ENCODE peak calls at places on chromosomes 4 and X, in six cellular contexts. V, D, L, H, Q and E are unnamed samples. For H3K27me3, the result is how much of the 10 kb centered on the place peaks cover.

GRCh38 chr4:24686866-24687672 is 102.7 kb upstream of the DHX15 start:
- DNase-seq in D (peak), L (no peak), H (peak), V (peak), Q (no peak), E (no peak)

GRCh38 chrX:123408856-123409737 is 225.0 kb downstream of the GRIA3 start:
- DNase-seq in L (no peak), V (no peak), Q (no peak), H (no peak), D (no peak), E (no peak)

GRCh38 chr4:125891597-125892258 is 577.0 kb downstream of the FAT4 start:
- DNase-seq in L (no peak), V (peak), D (no peak), H (no peak), Q (no peak), E (no peak)

GRCh38 chr4:40038972-40039371 is 17.7 kb upstream of the N4BP2 start:
- DNase-seq in H (no peak), Q (peak), V (peak), D (no peak), L (no peak), E (no peak)

GRCh38 chr4:6052679-6053078 is 34.4 kb upstream of the C4orf50 start:
- DNase-seq in Q (no peak), V (no peak), D (no peak), H (no peak), L (no peak), E (no peak)

GRCh38 chr4:180794352-180794751 is 1448.8 kb upstream of the TENM3 start:
- DNase-seq in D (no peak), H (no peak), Q (no peak), L (no peak), V (no peak), E (no peak)

GRCh38 chr4:42048394-42048793 is 58.1 kb downstream of the SLC30A9 start:
- DNase-seq in H (no peak), Q (peak), L (no peak), V (peak), D (no peak), E (no peak)

GRCh38 chr4:148163011-148163410 is 279.2 kb downstream of the NR3C2 start:
- DNase-seq in Q (peak), H (no peak), V (no peak), L (no peak), D (no peak), E (no peak)

GRCh38 chr4:69470561-69470960 is 25.1 kb downstream of the UGT2B4 start:
- DNase-seq in L (no peak), D (no peak), V (no peak), H (no peak), Q (no peak), E (no peak)

GRCh38 chrX:140346711-140347110 is 158.2 kb downstream of the SOX3 start:
- DNase-seq in L (no peak), H (no peak), Q (no peak), D (no peak), V (no peak), E (no peak)

GRCh38 chrX:44428989-44429627 is 85.6 kb upstream of the EFHC2 start:
- DNase-seq in L (no peak), H (no peak), Q (peak), V (no peak), D (no peak), E (no peak)

GRCh38 chr4:138681000-138681604 is 334.5 kb upstream of the NOCT start:
- DNase-seq in D (peak), Q (peak), L (peak), V (peak), H (peak), E (peak)

GRCh38 chr4:2537011-2537830 is 774 bp downstream of the FAM193A start:
- DNase-seq in V (peak), H (peak), L (peak), D (peak), Q (peak), E (no peak)

GRCh38 chr4:38149472-38149871 is 189.3 kb downstream of the PTTG2 start:
- DNase-seq in Q (no peak), H (no peak), D (no peak), V (no peak), L (no peak), E (no peak)

GRCh38 chr4:149199594-149199993 is 616.0 kb downstream of the IQCM start:
- DNase-seq in V (no peak), Q (no peak), L (no peak), H (no peak), D (no peak), E (no peak)

GRCh38 chrX:37380920-37381319 is 31.8 kb downstream of the PRRG1 start:
- DNase-seq in V (peak), D (no peak), H (no peak), Q (peak), L (no peak), E (no peak)

GRCh38 chr4:139666735-139667266 is 1.2 kb downstream of the MGST2 start:
- DNase-seq in D (peak), L (peak), Q (peak), V (peak), H (peak), E (no peak)

GRCh38 chrX:21975827-21976226 is 35.3 kb downstream of the SMS start:
- DNase-seq in V (peak), L (no peak), D (no peak), Q (peak), H (no peak), E (no peak)

GRCh38 chr4:184383497-184384055 is 90.8 kb downstream of the IRF2 start:
- DNase-seq in Q (peak), L (no peak), H (peak), V (peak), D (no peak), E (no peak)

GRCh38 chr4:140343303-140343702 is 30.1 kb upstream of the SCOC start:
- DNase-seq in L (peak), Q (peak), H (no peak), V (peak), D (peak), E (no peak)

GRCh38 chr4:8112672-8113071 is 45.9 kb downstream of the ABLIM2 start:
- DNase-seq in V (no peak), Q (no peak), D (no peak), L (no peak), H (no peak), E (no peak)

GRCh38 chrX:109839694-109840358 is 106.8 kb upstream of the ACSL4 start:
- DNase-seq in H (no peak), L (no peak), Q (peak), D (peak), V (no peak), E (no peak)

GRCh38 chr4:48967626-48968025 is 18.4 kb upstream of the CWH43 start:
- DNase-seq in V (peak), H (no peak), D (no peak), L (no peak), Q (peak), E (no peak)

GRCh38 chr4:122666527-122667245 is 45.8 kb upstream of the IL21 start:
- DNase-seq in H (no peak), Q (peak), V (peak), L (no peak), D (no peak), E (no peak)

GRCh38 chr4:87025614-87026041 is 90.8 kb downstream of the AFF1 start:
- DNase-seq in H (no peak), L (no peak), V (no peak), Q (no peak), D (no peak), E (no peak)

GRCh38 chr4:41297832-41298231 is 41.1 kb downstream of the UCHL1 start:
- DNase-seq in D (no peak), H (no peak), L (no peak), V (no peak), Q (no peak), E (no peak)

GRCh38 chr4:27844359-27844758 is 983.7 kb downstream of the STIM2 start:
- DNase-seq in Q (no peak), D (no peak), L (no peak), V (no peak), H (no peak), E (no peak)

GRCh38 chrX:117711774-117712173 is 404.8 kb downstream of the KLHL13 start:
- DNase-seq in V (no peak), D (no peak), Q (no peak), H (no peak), L (no peak), E (no peak)

GRCh38 chr4:121177238-121178137 is 13.4 kb upstream of the TNIP3 start:
- DNase-seq in L (no peak), Q (no peak), H (no peak), D (no peak), V (no peak), E (no peak)

GRCh38 chrX:102958794-102959193 is 21.7 kb downstream of the RAB40AL start:
- DNase-seq in V (peak), L (no peak), Q (peak), D (no peak), H (no peak), E (no peak)

GRCh38 chr4:113826431-113826830 is 64.9 kb upstream of the CAMK2D start:
- DNase-seq in H (no peak), L (no peak), V (no peak), D (no peak), Q (no peak), E (no peak)

GRCh38 chrX:150421816-150422215 is 58.7 kb downstream of the MAMLD1 start:
- DNase-seq in H (no peak), D (no peak), V (peak), Q (no peak), L (peak), E (no peak)

GRCh38 chr4:181939199-181939945 is 303.8 kb upstream of the TENM3 start:
- DNase-seq in D (no peak), Q (peak), L (no peak), H (no peak), V (peak), E (no peak)

GRCh38 chr4:39255266-39255665 is 72.9 kb downstream of the WDR19 start:
- DNase-seq in Q (peak), L (no peak), H (no peak), D (no peak), V (peak), E (no peak)

GRCh38 chr4:106659386-106659785 is 290.8 kb upstream of the GIMD1 start:
- DNase-seq in L (no peak), V (no peak), D (no peak), H (no peak), Q (peak), E (no peak)

GRCh38 chr4:17142232-17142711 is 243.8 kb upstream of the LDB2 start:
- DNase-seq in H (no peak), L (no peak), Q (no peak), D (no peak), V (peak), E (no peak)

GRCh38 chr4:1384675-1385372 is 21.4 kb downstream of the NKX1-1 start:
- DNase-seq in Q (no peak), V (no peak), L (no peak), H (peak), D (peak), E (no peak)

GRCh38 chrX:136063340-136064079 is 78.3 kb downstream of the SLC9A6 start:
- DNase-seq in H (no peak), D (no peak), V (peak), L (no peak), Q (no peak), E (no peak)
- H3K27me3 ChIP-seq in H (under half), D (under half), V (under half), L (under half), Q (under half), E (under half)

DNA sequence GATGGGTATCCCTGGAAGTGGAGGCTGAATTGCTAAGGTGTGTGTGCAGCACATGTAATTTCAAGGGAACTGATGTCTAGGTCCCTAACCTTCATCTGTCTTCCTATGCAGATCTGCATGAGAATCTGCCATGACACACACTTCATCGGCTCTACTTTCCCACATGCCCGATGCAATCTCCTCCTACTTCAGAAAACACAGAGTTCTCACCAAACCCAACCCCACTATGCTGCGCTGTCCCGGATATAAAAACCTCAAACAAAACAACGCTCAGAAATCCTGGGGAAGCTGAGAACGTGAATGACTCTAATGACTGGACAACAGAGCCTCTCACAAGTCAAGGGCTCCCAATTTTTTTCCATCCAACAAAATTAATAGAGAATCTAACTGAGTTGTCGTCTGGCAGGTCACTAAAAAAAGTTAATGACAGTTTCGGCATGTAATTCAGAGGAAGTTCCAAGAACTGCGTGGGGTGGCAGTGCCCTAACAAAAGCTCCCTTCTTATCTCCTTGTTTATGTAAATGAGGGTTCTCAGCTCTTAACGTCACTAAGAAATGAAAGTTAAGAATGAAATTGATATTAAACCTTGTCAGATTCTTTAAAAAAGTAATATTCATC is 39.0 kb downstream of the STX18 start:
- DNase-seq in L (no peak), Q (no peak), H (no peak), V (peak), D (no peak), E (no peak)
- H3K4me3 ChIP-seq in L (no peak), Q (no peak), H (no peak), V (no peak), D (no peak), E (peak)

GRCh38 chr4:3673176-3673575 is 93.0 kb upstream of the ADRA2C start:
- DNase-seq in L (no peak), Q (no peak), V (no peak), D (peak), H (no peak), E (no peak)

GRCh38 chr4:3675251-3676115 is 90.7 kb upstream of the ADRA2C start:
- DNase-seq in H (no peak), V (no peak), D (peak), Q (no peak), L (no peak), E (no peak)

GRCh38 chr4:3673716-3674478 is 92.3 kb upstream of the ADRA2C start:
- DNase-seq in H (no peak), D (peak), V (no peak), Q (no peak), L (no peak), E (no peak)

GRCh38 chr4:3676196-3676595 is 90.0 kb upstream of the ADRA2C start:
- DNase-seq in L (no peak), V (no peak), H (no peak), D (peak), Q (no peak), E (no peak)

DNA sequence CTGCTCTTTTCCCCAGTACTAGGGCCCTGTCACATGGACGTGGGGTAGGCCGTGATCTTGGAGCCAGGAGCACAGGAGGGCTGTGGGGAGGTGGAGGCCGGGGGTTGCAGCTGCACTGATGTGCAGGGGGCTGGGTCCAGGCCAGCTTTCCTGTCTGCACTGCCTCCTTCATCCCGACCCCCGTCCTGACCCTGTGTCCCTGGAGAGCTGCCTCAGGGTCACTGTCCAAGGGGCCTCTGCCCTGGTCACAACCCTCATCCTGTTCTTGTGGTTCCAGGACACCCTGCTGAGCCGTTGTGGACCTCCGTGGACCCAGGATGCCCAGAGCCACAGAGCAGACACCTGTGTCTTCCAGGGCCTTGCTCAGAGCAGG is 91.7 kb upstream of the ADRA2C start:
- DNase-seq in Q (no peak), H (no peak), D (peak), L (no peak), V (no peak), E (no peak)
- TF ChIP-seq CTCF in Q (no peak), H (no peak), D (no peak), L (no peak), V (no peak), E (no peak)

GRCh38 chrX:47497274-47497673 is 14.3 kb upstream of the ZNF41 start:
- DNase-seq in H (no peak), Q (no peak), L (no peak), D (no peak), V (peak), E (no peak)
- H3K27me3 ChIP-seq in H (under half), Q (under half), L (under half), D (under half), V (under half), E (under half)

GRCh38 chr4:76951333-76952033 is 1.9 kb downstream of the SEPTIN11 start:
- DNase-seq in V (peak), L (no peak), Q (no peak), D (no peak), H (no peak), E (no peak)
- H3K4me3 ChIP-seq in V (peak), L (peak), Q (peak), D (peak), H (peak), E (peak)

DNA sequence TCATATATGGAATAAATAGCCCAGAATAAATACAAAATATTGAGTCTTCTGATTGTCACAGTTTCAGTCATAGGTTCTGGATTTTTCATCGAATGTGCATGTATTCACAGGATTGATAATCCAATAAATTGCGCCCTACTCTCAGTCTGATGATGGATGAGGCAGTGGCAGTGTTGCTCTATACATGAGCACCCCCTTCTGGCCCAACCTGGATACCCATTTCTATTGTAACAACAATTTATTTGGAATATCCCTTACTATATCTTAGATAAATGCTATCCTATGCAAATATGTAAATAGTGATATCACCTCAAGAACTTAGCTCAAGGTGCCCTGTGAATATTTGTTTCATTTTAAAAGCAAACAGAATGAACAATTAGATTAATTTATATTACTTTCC is 733.7 kb upstream of the PABPC4L start:
- DNase-seq in V (peak), Q (no peak), L (no peak), D (no peak), H (no peak), E (no peak)
- TF ChIP-seq CTCF in V (peak), Q (peak), L (no peak), D (peak), H (peak), E (no peak)

GRCh38 chr4:128716325-128716724 is 93.2 kb upstream of the JADE1 start:
- DNase-seq in H (no peak), D (no peak), V (peak), Q (no peak), L (no peak), E (no peak)
- H3K27me3 ChIP-seq in H (under half), D (under half), V (under half), Q (under half), L (under half), E (under half)

GRCh38 chr4:78217557-78217956 is 160.4 kb downstream of the FRAS1 start:
- DNase-seq in L (no peak), Q (no peak), H (no peak), D (no peak), V (no peak), E (no peak)
- H3K4me3 ChIP-seq in L (no peak), Q (no peak), H (no peak), D (no peak), V (no peak), E (no peak)

GRCh38 chr4:25955705-25956104 is 41.7 kb downstream of the SMIM20 start:
- DNase-seq in L (no peak), H (no peak), D (no peak), Q (no peak), V (no peak), E (no peak)
- TF ChIP-seq CTCF in L (no peak), H (no peak), D (no peak), Q (no peak), V (no peak), E (no peak)